ENCODE peak calls at places on chromosomes 7 and 10, in six cellular contexts. E is Peyer's patch; W is activated T-cell treated with anti-CD3 and anti-CD28 coated beads, Interleukin-2, amount 50 U/mL, for 48 hours; T is suprapubic skin; A is NCI-H1436; F is CD4-positive, alpha-beta T cell. L is an unnamed sample.
A peak's percentile ranks its signal among the peaks of the same experiment; 100 is the strongest.

GRCh38 chr7:114910787-114911186 is 11.1 kb upstream of the MDFIC start:
- DNase-seq in W (no peak), E (no peak), F (no peak), A (no peak), T (no peak), L (no peak)

GRCh38 chr10:97759157-97759980 is 12.4 kb downstream of the SFRP5 start:
- DNase-seq in E (peak; percentile 75), T (no peak), F (peak; percentile 38), A (peak; percentile 29), W (peak; percentile 68), L (peak; percentile 19)

GRCh38 chr10:78312197-78313046 is 278.8 kb downstream of the RPS24 start:
- DNase-seq in F (no peak), T (no peak), E (peak; percentile 17), A (no peak), W (no peak), L (no peak)

GRCh38 chr7:150728011-150728410 is 9.2 kb upstream of the GIMAP5 start:
- DNase-seq in T (no peak), A (no peak), E (no peak), W (no peak), F (no peak), L (no peak)

GRCh38 chr10:17847586-17848296 is 38.6 kb downstream of the MRC1 start:
- DNase-seq in F (no peak), E (no peak), A (no peak), T (no peak), W (no peak), L (no peak)

GRCh38 chr10:26197248-26197647 is 19.3 kb upstream of the GAD2 start:
- DNase-seq in F (no peak), A (no peak), W (no peak), T (no peak), E (no peak), L (no peak)

GRCh38 chr7:141641876-141642275 is 60.1 kb downstream of the DENND11 start:
- DNase-seq in E (no peak), T (no peak), F (no peak), W (no peak), A (no peak), L (no peak)

GRCh38 chr10:4883079-4883739 is 57.2 kb downstream of the AKR1E2 start:
- DNase-seq in F (no peak), A (no peak), T (no peak), E (no peak), W (no peak), L (no peak)

GRCh38 chr10:115417585-115418265 is 324.6 kb downstream of the ATRNL1 start:
- DNase-seq in A (peak; percentile 2), F (no peak), W (no peak), E (peak; percentile 50), T (no peak), L (no peak)

GRCh38 chr10:38094923-38095574 is 912 bp downstream of the ZNF37A start:
- DNase-seq in F (no peak), T (no peak), E (no peak), A (no peak), W (no peak), L (no peak)

GRCh38 chr10:116912162-116912561 is 62.9 kb downstream of the ENO4 start:
- DNase-seq in F (no peak), T (no peak), E (no peak), W (no peak), A (no peak), L (no peak)

GRCh38 chr7:28419717-28420116 is 7.4 kb downstream of the CREB5 start:
- DNase-seq in E (no peak), W (no peak), A (no peak), F (no peak), T (no peak), L (no peak)

GRCh38 chr7:95092332-95092731 is 184.9 kb downstream of the PPP1R9A start:
- DNase-seq in W (no peak), A (no peak), T (no peak), F (no peak), E (no peak), L (no peak)

GRCh38 chr7:121331574-121331973 is 2.8 kb downstream of the WNT16 start:
- DNase-seq in E (no peak), F (no peak), W (no peak), T (no peak), A (no peak), L (no peak)

GRCh38 chr10:121788717-121789116 is 139.1 kb downstream of the ATE1 start:
- DNase-seq in F (no peak), A (peak; percentile 47), W (no peak), E (no peak), T (no peak), L (no peak)

GRCh38 chr7:3218561-3219225 is 82.4 kb upstream of the SDK1 start:
- DNase-seq in A (no peak), W (no peak), T (no peak), E (no peak), F (no peak), L (no peak)

GRCh38 chr10:12535656-12536055 is 186.3 kb downstream of the CAMK1D start:
- DNase-seq in W (no peak), T (no peak), F (no peak), E (no peak), A (no peak), L (no peak)

L was measured in T follicular helper cell.